ENCODE peak calls at places on chromosome X, in four cellular contexts. T is WTC11, M is K562, L is GM12878. X is an unnamed sample.

GRCh38 chrX:142204522-142205433 is at the start of gene MAGEC2:
- DNase-seq in T (no peak), L (no peak), M (peak; percentile 59), X (no peak)

GRCh38 chrX:118182050-118182449 is 65.4 kb upstream of the KLHL13 start:
- DNase-seq in M (no peak), T (no peak), L (no peak), X (no peak)

GRCh38 chrX:9318761-9319160 is 146.1 kb upstream of the TBL1X start:
- DNase-seq in L (no peak), T (no peak), M (no peak), X (no peak)

GRCh38 chrX:26070882-26071281 is 67.3 kb upstream of the MAGEB18 start:
- DNase-seq in M (no peak), L (no peak), T (no peak), X (no peak)

GRCh38 chrX:9341305-9342201 is 123.3 kb upstream of the TBL1X start:
- DNase-seq in T (no peak), M (peak; percentile 60), L (peak; percentile 53), X (no peak)

GRCh38 chrX:55777596-55777995 is 60.0 kb downstream of the RRAGB start:
- DNase-seq in T (no peak), M (no peak), L (no peak), X (no peak)

GRCh38 chrX:42952621-42953020 is 174.7 kb upstream of the PPP1R2C start:
- DNase-seq in M (no peak), T (no peak), L (no peak), X (no peak)

GRCh38 chrX:136476501-136476900 is 11.2 kb upstream of the BRS3 start:
- DNase-seq in T (no peak), M (no peak), L (no peak), X (no peak)

GRCh38 chrX:19814778-19815177 is 72.6 kb downstream of the SH3KBP1 start:
- DNase-seq in L (no peak), T (no peak), M (no peak), X (no peak)

GRCh38 chrX:112849010-112849409 is 8.4 kb upstream of the AMOT start:
- DNase-seq in M (no peak), L (no peak), T (no peak), X (no peak)

GRCh38 chrX:107677909-107678308 is 49.6 kb downstream of the PRPS1 start:
- DNase-seq in M (no peak), T (no peak), L (no peak), X (no peak)

GRCh38 chrX:49610718-49611310 is 12.0 kb downstream of the GAGE1 start:
- DNase-seq in T (no peak), M (no peak), L (no peak), X (peak; percentile 75)

GRCh38 chrX:140709421-140709846 is at the start of gene LINC00632:
- DNase-seq in T (peak; percentile 9), L (no peak), M (no peak), X (no peak)

GRCh38 chrX:10110984-10111363 is 45.8 kb upstream of the CLCN4 start:
- DNase-seq in M (no peak), T (no peak), L (peak; percentile 59), X (no peak)

GRCh38 chrX:139267858-139268257 is 262.7 kb upstream of the F9 start:
- DNase-seq in M (no peak), L (no peak), T (no peak), X (no peak)

GRCh38 chrX:133892337-133892736 is 93.1 kb downstream of the GPC3 start:
- DNase-seq in L (no peak), T (no peak), M (no peak), X (peak; percentile 67)

GRCh38 chrX:103919336-103919682 is 43.1 kb upstream of the TMSB15B start:
- DNase-seq in L (no peak), M (no peak), T (no peak), X (no peak)

GRCh38 chrX:24925430-24925829 is 90.3 kb downstream of the ARX start:
- DNase-seq in M (no peak), T (no peak), L (no peak), X (no peak)

GRCh38 chrX:2450681-2451080 is 50.1 kb downstream of the DHRSX start:
- DNase-seq in M (no peak), L (no peak), T (no peak), X (no peak)

GRCh38 chrX:47632664-47633063 is 2.9 kb upstream of the CFP start:
- DNase-seq in L (no peak), M (no peak), T (no peak), X (no peak)

GRCh38 chrX:145178268-145178667 is 69.0 kb upstream of the SPANXN1 start:
- DNase-seq in T (no peak), L (no peak), M (no peak), X (no peak)

GRCh38 chrX:110384490-110384889 is 25.8 kb downstream of the RTL9 start:
- DNase-seq in T (no peak), L (no peak), M (no peak), X (no peak)

GRCh38 chrX:136619889-136620505 is 28.0 kb upstream of the CD40LG start:
- DNase-seq in M (no peak), L (no peak), T (no peak), X (no peak)

GRCh38 chrX:110924871-110925270 is 129.3 kb upstream of the CHRDL1 start:
- DNase-seq in L (no peak), T (no peak), M (no peak), X (no peak)

GRCh38 chrX:41984628-41985027 is 61.3 kb upstream of the CASK start:
- DNase-seq in T (no peak), M (no peak), L (no peak), X (no peak)

GRCh38 chrX:110004210-110004609 is 1.3 kb downstream of the TMEM164 start:
- DNase-seq in T (peak; percentile 14), L (no peak), M (no peak), X (peak; percentile 9)

GRCh38 chrX:130082244-130083106 is 27.8 kb downstream of the ELF4 start:
- DNase-seq in L (no peak), T (no peak), M (peak; percentile 78), X (no peak)

DNA sequence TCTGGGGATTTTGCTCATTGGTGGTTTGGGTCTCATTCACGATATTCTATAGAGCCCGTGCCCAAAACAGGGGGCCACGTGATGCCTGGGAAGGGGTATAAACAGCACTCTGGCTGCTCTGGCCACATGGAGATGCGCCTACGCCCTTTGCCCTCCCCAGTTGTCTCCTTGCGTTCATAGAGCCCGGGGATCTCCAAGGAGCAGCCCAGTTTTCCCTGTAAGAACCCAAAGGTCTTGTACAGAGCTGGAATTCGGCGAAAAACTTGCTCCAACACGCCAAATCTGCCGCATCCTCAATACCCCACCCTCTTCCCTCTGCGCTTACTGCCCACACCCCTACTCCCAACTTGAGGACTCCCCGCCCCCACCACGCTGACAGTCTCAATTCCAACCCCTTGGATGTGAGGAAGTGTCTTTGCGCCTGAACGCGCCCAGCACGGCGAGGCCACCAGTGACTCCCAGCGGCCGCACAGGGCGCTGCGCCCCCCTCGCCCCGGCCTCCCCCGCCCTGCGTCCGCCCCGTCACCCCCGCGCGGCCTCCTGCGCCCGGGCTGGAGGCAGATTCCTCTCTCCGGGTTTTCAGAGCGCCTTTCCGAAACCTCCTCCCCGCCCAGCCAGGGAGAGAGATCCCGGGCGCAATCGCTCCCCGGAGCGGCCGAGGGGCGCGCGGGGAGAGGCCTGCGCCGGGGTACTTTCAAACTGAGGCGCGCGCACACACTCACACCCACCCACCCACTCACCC is at the start of gene NHS:
- DNase-seq in M (peak; percentile 30), L (no peak), T (peak; percentile 76), X (no peak)
- TF ChIP-seq SP1 in M (no peak), L (no peak), T (no peak), X (no peak)

GRCh38 chrX:17535229-17535628 is 160.2 kb downstream of the NHS start:
- DNase-seq in L (no peak), T (peak; percentile 63), M (peak; percentile 35), X (peak; percentile 18)
- TF ChIP-seq ETV6 in L (no peak), T (no peak), M (no peak), X (no peak)

GRCh38 chrX:37712458-37712857 is 26.9 kb downstream of the XK start:
- DNase-seq in M (no peak), T (no peak), L (no peak), X (no peak)
- TF ChIP-seq SP1 in M (no peak), T (no peak), L (no peak), X (no peak)

GRCh38 chrX:74537011-74537390 is 77.4 kb downstream of the RLIM start:
- DNase-seq in M (no peak), L (no peak), T (peak; percentile 14), X (no peak)

GRCh38 chrX:74535633-74536141 is 78.7 kb downstream of the RLIM start:
- DNase-seq in M (peak; percentile 12), L (no peak), T (peak; percentile 55), X (peak; percentile 1)

GRCh38 chrX:74536142-74537010 is 78.0 kb downstream of the RLIM start:
- DNase-seq in L (no peak), T (peak; percentile 58), M (peak; percentile 22), X (no peak)

GRCh38 chrX:74534569-74535038 is 79.8 kb downstream of the RLIM start:
- DNase-seq in L (peak; percentile 36), T (no peak), M (no peak), X (no peak)

DNA sequence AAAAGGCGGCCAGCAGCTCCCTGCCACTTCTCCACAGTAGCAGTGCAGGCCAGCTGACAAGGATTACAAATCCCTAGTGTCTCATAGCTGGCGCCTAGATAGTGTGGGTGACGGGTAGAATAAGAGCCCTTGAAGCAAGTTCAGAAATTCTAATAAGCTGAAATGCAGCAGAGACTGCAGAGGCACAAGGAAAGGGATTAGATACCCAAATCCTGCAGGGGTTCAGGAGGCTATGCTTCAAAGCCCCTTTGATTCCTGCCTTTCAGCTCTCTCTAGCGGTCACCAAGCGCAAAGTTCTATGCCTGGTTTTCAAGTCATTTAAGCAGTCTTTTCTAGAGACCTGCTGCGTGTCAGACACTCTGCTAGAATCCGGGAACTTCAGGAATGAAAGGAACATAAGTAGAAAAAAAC is 79.2 kb downstream of the RLIM start:
- DNase-seq in T (peak; percentile 16), M (peak; percentile 17), L (no peak), X (peak; percentile 16)
- TF ChIP-seq ETV6 in T (no peak), M (no peak), L (no peak), X (no peak)

GRCh38 chrX:40530471-40530870 is 50.3 kb upstream of the ATP6AP2 start:
- DNase-seq in T (no peak), L (no peak), M (no peak), X (peak; percentile 4)
- TF ChIP-seq SP1 in T (no peak), L (no peak), M (no peak), X (no peak)

GRCh38 chrX:64642482-64642881 is 247.2 kb upstream of the MTMR8 start:
- DNase-seq in T (peak; percentile 17), M (no peak), L (no peak), X (no peak)
- TF ChIP-seq ETV6 in T (no peak), M (no peak), L (no peak), X (no peak)

GRCh38 chrX:11683057-11683456 is 17.3 kb upstream of the ARHGAP6 start:
- DNase-seq in T (no peak), M (no peak), L (no peak), X (no peak)

GRCh38 chrX:11687157-11687556 is 21.4 kb upstream of the ARHGAP6 start:
- DNase-seq in M (no peak), T (no peak), L (no peak), X (no peak)

DNA sequence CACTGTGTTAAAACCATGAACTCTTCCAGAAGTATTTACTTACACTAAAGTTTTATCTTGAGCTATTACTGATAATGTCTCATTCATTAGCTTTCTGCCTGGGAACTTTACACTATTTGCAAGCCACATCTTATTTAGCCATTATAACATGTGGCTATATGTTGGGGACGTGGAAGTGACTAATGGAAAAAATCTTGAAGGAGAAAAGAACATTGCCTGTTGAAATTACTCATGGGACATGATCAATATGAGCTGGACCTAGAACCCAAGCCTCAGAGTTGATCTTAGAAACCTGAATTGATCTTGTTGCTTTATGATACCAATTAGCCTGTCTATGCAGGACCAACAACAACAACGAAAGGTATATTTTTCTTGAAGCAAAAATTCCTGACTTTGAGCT is 22.5 kb upstream of the ARHGAP6 start:
- DNase-seq in M (no peak), T (no peak), L (no peak), X (no peak)
- TF ChIP-seq SP1 in M (no peak), T (no peak), L (no peak), X (no peak)